ENCODE peak calls at places on chromosomes 2 and 18, in four cellular contexts. One of them, this sample, is unnamed.

GRCh38 chr2:156837635-156838034 is 401.5 kb downstream of the GPD2 start:
- DNase-seq in AG09319: no peak
- DNase-seq in CD8-positive, alpha-beta T cell: no peak
- DNase-seq in cardiac fibroblast: no peak
- DNase-seq in this sample: no peak

GRCh38 chr2:126449677-126450076 is 206.3 kb upstream of the GYPC start:
- DNase-seq in AG09319: no peak
- DNase-seq in CD8-positive, alpha-beta T cell: no peak
- DNase-seq in cardiac fibroblast: no peak
- DNase-seq in this sample: no peak

GRCh38 chr18:62760403-62760734 is 45.0 kb downstream of the PHLPP1 start:
- DNase-seq in AG09319: no peak
- DNase-seq in CD8-positive, alpha-beta T cell: no peak
- DNase-seq in cardiac fibroblast: no peak
- DNase-seq in this sample: no peak

GRCh38 chr18:24992491-24992890 is 359.5 kb downstream of the ZNF521 start:
- DNase-seq in AG09319: no peak
- DNase-seq in CD8-positive, alpha-beta T cell: no peak
- DNase-seq in cardiac fibroblast: no peak
- DNase-seq in this sample: no peak

GRCh38 chr2:234792566-234792965 is 159.3 kb upstream of the SH3BP4 start:
- DNase-seq in AG09319: no peak
- DNase-seq in CD8-positive, alpha-beta T cell: no peak
- DNase-seq in cardiac fibroblast: no peak
- DNase-seq in this sample: no peak

GRCh38 chr2:189709761-189710160 is 35.3 kb downstream of the ANKAR start:
- DNase-seq in AG09319: no peak
- DNase-seq in CD8-positive, alpha-beta T cell: no peak
- DNase-seq in cardiac fibroblast: no peak
- DNase-seq in this sample: no peak

GRCh38 chr2:174368691-174369090 is 26.8 kb upstream of the SCRN3 start:
- DNase-seq in AG09319: no peak
- DNase-seq in CD8-positive, alpha-beta T cell: no peak
- DNase-seq in cardiac fibroblast: no peak
- DNase-seq in this sample: no peak

GRCh38 chr18:45168883-45169585 is 446.2 kb upstream of the SLC14A2 start:
- DNase-seq in AG09319: peak
- DNase-seq in CD8-positive, alpha-beta T cell: no peak
- DNase-seq in cardiac fibroblast: peak
- DNase-seq in this sample: no peak

GRCh38 chr2:98157557-98157956 is 70.6 kb downstream of the VWA3B start:
- DNase-seq in AG09319: no peak
- DNase-seq in CD8-positive, alpha-beta T cell: no peak
- DNase-seq in cardiac fibroblast: no peak
- DNase-seq in this sample: no peak

GRCh38 chr2:130869441-130870160 is 32.9 kb downstream of the ARHGEF4 start:
- DNase-seq in AG09319: no peak
- DNase-seq in CD8-positive, alpha-beta T cell: no peak
- DNase-seq in cardiac fibroblast: peak
- DNase-seq in this sample: no peak

GRCh38 chr2:236945431-236946016 is 140.2 kb upstream of the COPS8 start:
- DNase-seq in AG09319: no peak
- DNase-seq in CD8-positive, alpha-beta T cell: peak
- DNase-seq in cardiac fibroblast: no peak
- DNase-seq in this sample: no peak

GRCh38 chr18:79679552-79680099 is at the start of gene CTDP1:
- DNase-seq in AG09319: peak
- DNase-seq in CD8-positive, alpha-beta T cell: peak
- DNase-seq in cardiac fibroblast: peak
- DNase-seq in this sample: peak

GRCh38 chr2:216516730-216517350 is 18.2 kb downstream of the RPL37A start:
- DNase-seq in AG09319: no peak
- DNase-seq in CD8-positive, alpha-beta T cell: no peak
- DNase-seq in cardiac fibroblast: peak
- DNase-seq in this sample: no peak

GRCh38 chr2:43107679-43108078 is 118.7 kb downstream of the ZFP36L2 start:
- DNase-seq in AG09319: no peak
- DNase-seq in CD8-positive, alpha-beta T cell: no peak
- DNase-seq in cardiac fibroblast: no peak
- DNase-seq in this sample: no peak

GRCh38 chr2:12177052-12177994 is 430.9 kb downstream of the LPIN1 start:
- DNase-seq in AG09319: peak
- DNase-seq in CD8-positive, alpha-beta T cell: peak
- DNase-seq in cardiac fibroblast: peak
- DNase-seq in this sample: no peak

GRCh38 chr2:60439219-60439974 is 114.1 kb downstream of the BCL11A start:
- DNase-seq in AG09319: no peak
- DNase-seq in CD8-positive, alpha-beta T cell: no peak
- DNase-seq in cardiac fibroblast: peak
- DNase-seq in this sample: peak

GRCh38 chr2:99953750-99954149 is 188.6 kb downstream of the AFF3 start:
- DNase-seq in AG09319: no peak
- DNase-seq in CD8-positive, alpha-beta T cell: no peak
- DNase-seq in cardiac fibroblast: no peak
- DNase-seq in this sample: no peak

GRCh38 chr2:207113403-207113802 is 52.3 kb downstream of the KLF7 start:
- DNase-seq in AG09319: no peak
- DNase-seq in CD8-positive, alpha-beta T cell: no peak
- DNase-seq in cardiac fibroblast: no peak
- DNase-seq in this sample: no peak

GRCh38 chr2:207481924-207482323 is 47.8 kb upstream of the CREB1 start:
- DNase-seq in AG09319: no peak
- DNase-seq in CD8-positive, alpha-beta T cell: no peak
- DNase-seq in cardiac fibroblast: no peak
- DNase-seq in this sample: no peak

GRCh38 chr2:181077128-181077709 is 96.8 kb downstream of the UBE2E3 start:
- DNase-seq in AG09319: no peak
- DNase-seq in CD8-positive, alpha-beta T cell: no peak
- DNase-seq in cardiac fibroblast: peak
- DNase-seq in this sample: no peak

GRCh38 chr2:82636411-82637020 is 1822.6 kb downstream of the SUCLG1 start:
- DNase-seq in AG09319: no peak
- DNase-seq in CD8-positive, alpha-beta T cell: no peak
- DNase-seq in cardiac fibroblast: peak
- DNase-seq in this sample: no peak

GRCh38 chr2:68940369-68940768 is 12.3 kb downstream of the GKN2 start:
- DNase-seq in AG09319: no peak
- DNase-seq in CD8-positive, alpha-beta T cell: no peak
- DNase-seq in cardiac fibroblast: no peak
- DNase-seq in this sample: no peak

GRCh38 chr2:240568678-240569522 is 616 bp downstream of the RNPEPL1 start:
- DNase-seq in AG09319: no peak
- DNase-seq in CD8-positive, alpha-beta T cell: peak
- DNase-seq in cardiac fibroblast: peak
- DNase-seq in this sample: peak

GRCh38 chr2:178227187-178227586 is 32.9 kb downstream of the OSBPL6 start:
- DNase-seq in AG09319: no peak
- DNase-seq in CD8-positive, alpha-beta T cell: no peak
- DNase-seq in cardiac fibroblast: no peak
- DNase-seq in this sample: no peak

GRCh38 chr2:105397959-105398521 is 811 bp downstream of the FHL2 start:
- DNase-seq in AG09319: no peak
- DNase-seq in CD8-positive, alpha-beta T cell: no peak
- DNase-seq in cardiac fibroblast: peak
- DNase-seq in this sample: no peak

GRCh38 chr18:5457467-5457957 is 86.3 kb downstream of the EPB41L3 start:
- DNase-seq in AG09319: no peak
- DNase-seq in CD8-positive, alpha-beta T cell: no peak
- DNase-seq in cardiac fibroblast: no peak
- DNase-seq in this sample: no peak

GRCh38 chr18:7619676-7620075 is 52.6 kb downstream of the PTPRM start:
- DNase-seq in AG09319: no peak
- DNase-seq in CD8-positive, alpha-beta T cell: no peak
- DNase-seq in cardiac fibroblast: peak
- DNase-seq in this sample: no peak

GRCh38 chr2:383888-384287 is 96.0 kb upstream of the ALKAL2 start:
- DNase-seq in AG09319: no peak
- DNase-seq in CD8-positive, alpha-beta T cell: no peak
- DNase-seq in cardiac fibroblast: no peak
- DNase-seq in this sample: no peak

GRCh38 chr18:58569490-58569911 is 59.4 kb downstream of the ALPK2 start:
- DNase-seq in AG09319: no peak
- DNase-seq in CD8-positive, alpha-beta T cell: no peak
- DNase-seq in cardiac fibroblast: no peak
- DNase-seq in this sample: no peak

GRCh38 chr2:101267671-101268656 is 15.3 kb downstream of the CNOT11 start:
- DNase-seq in AG09319: no peak
- DNase-seq in CD8-positive, alpha-beta T cell: no peak
- DNase-seq in cardiac fibroblast: no peak
- DNase-seq in this sample: no peak

GRCh38 chr2:77013932-77014331 is 508.2 kb downstream of the LRRTM4 start:
- DNase-seq in AG09319: no peak
- DNase-seq in CD8-positive, alpha-beta T cell: no peak
- DNase-seq in cardiac fibroblast: no peak
- DNase-seq in this sample: no peak

GRCh38 chr2:141362311-141362710 is 768.5 kb downstream of the LRP1B start:
- DNase-seq in AG09319: no peak
- DNase-seq in CD8-positive, alpha-beta T cell: no peak
- DNase-seq in cardiac fibroblast: no peak
- DNase-seq in this sample: no peak

GRCh38 chr2:48838029-48838428 is 82.5 kb upstream of the LHCGR start:
- DNase-seq in AG09319: no peak
- DNase-seq in CD8-positive, alpha-beta T cell: no peak
- DNase-seq in cardiac fibroblast: no peak
- DNase-seq in this sample: no peak

GRCh38 chr2:222862915-222863544 is 2.2 kb downstream of the ACSL3 start:
- DNase-seq in AG09319: no peak
- DNase-seq in CD8-positive, alpha-beta T cell: no peak
- DNase-seq in cardiac fibroblast: no peak
- DNase-seq in this sample: no peak

GRCh38 chr2:222859786-222860726 is 780 bp upstream of the ACSL3 start:
- DNase-seq in AG09319: no peak
- DNase-seq in CD8-positive, alpha-beta T cell: no peak
- DNase-seq in cardiac fibroblast: peak
- DNase-seq in this sample: no peak

GRCh38 chr2:222861411-222862067 is 703 bp downstream of the ACSL3 start:
- DNase-seq in AG09319: no peak
- DNase-seq in CD8-positive, alpha-beta T cell: peak
- DNase-seq in cardiac fibroblast: peak
- DNase-seq in this sample: no peak

GRCh38 chr2:222862068-222862914 is 1.5 kb downstream of the ACSL3 start:
- DNase-seq in AG09319: no peak
- DNase-seq in CD8-positive, alpha-beta T cell: no peak
- DNase-seq in cardiac fibroblast: peak
- DNase-seq in this sample: no peak

DNA sequence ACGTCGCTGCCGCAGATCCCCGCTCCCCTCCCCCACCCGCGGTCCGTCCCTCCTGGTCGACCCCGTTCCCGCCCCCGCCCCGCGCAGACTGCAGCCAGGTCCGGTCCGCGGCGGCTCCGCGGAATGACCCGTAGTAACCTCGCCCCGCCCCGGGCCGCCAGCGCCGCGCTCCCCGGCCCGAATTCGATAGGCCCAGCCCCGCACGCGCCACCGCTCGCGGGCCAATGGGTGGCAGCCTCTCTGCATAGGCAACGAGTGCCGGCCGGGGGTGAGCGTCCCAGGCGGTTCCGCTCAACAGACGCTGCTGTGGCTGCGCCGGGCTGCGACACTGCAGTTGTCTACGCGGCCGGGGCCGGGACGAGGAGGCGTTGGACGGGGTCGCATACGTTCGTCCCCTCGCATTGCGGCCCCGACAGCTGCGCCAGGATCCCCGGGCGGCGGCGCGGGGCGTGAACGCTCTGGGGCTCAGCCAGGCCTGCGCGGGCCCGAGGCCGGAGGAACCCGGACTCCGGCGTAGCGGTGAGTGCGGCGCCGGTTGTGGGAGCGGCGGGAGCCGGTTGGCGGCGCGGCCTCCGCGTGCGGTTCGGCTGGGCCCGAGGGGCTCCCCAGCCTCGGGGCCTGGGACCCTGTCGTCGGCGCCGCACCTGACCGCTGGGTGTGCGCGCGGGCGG is at the start of gene ACSL3:
- DNase-seq in AG09319: peak
- DNase-seq in CD8-positive, alpha-beta T cell: peak
- DNase-seq in cardiac fibroblast: peak
- DNase-seq in this sample: peak
- TF ChIP-seq CTCF in AG09319: no peak
- TF ChIP-seq CTCF in CD8-positive, alpha-beta T cell: no peak
- TF ChIP-seq CTCF in cardiac fibroblast: no peak
- TF ChIP-seq CTCF in this sample: no peak

GRCh38 chr2:27442282-27442980 is at the start of gene KRTCAP3:
- DNase-seq in AG09319: no peak
- DNase-seq in CD8-positive, alpha-beta T cell: peak
- DNase-seq in cardiac fibroblast: no peak
- DNase-seq in this sample: peak
- TF ChIP-seq CTCF in AG09319: no peak
- TF ChIP-seq CTCF in CD8-positive, alpha-beta T cell: no peak
- TF ChIP-seq CTCF in cardiac fibroblast: no peak
- TF ChIP-seq CTCF in this sample: no peak

GRCh38 chr2:55620123-55620779 is 2.8 kb upstream of the PPP4R3B start:
- DNase-seq in AG09319: no peak
- DNase-seq in CD8-positive, alpha-beta T cell: no peak
- DNase-seq in cardiac fibroblast: peak
- DNase-seq in this sample: no peak

GRCh38 chr2:55618025-55618648 is 715 bp upstream of the PPP4R3B start:
- DNase-seq in AG09319: no peak
- DNase-seq in CD8-positive, alpha-beta T cell: no peak
- DNase-seq in cardiac fibroblast: peak
- DNase-seq in this sample: no peak

GRCh38 chr2:55618649-55619055 is 1.2 kb upstream of the PPP4R3B start:
- DNase-seq in AG09319: peak
- DNase-seq in CD8-positive, alpha-beta T cell: peak
- DNase-seq in cardiac fibroblast: peak
- DNase-seq in this sample: peak

GRCh38 chr2:55617160-55618024 is at the start of gene PPP4R3B:
- DNase-seq in AG09319: peak
- DNase-seq in CD8-positive, alpha-beta T cell: peak
- DNase-seq in cardiac fibroblast: peak
- DNase-seq in this sample: peak

DNA sequence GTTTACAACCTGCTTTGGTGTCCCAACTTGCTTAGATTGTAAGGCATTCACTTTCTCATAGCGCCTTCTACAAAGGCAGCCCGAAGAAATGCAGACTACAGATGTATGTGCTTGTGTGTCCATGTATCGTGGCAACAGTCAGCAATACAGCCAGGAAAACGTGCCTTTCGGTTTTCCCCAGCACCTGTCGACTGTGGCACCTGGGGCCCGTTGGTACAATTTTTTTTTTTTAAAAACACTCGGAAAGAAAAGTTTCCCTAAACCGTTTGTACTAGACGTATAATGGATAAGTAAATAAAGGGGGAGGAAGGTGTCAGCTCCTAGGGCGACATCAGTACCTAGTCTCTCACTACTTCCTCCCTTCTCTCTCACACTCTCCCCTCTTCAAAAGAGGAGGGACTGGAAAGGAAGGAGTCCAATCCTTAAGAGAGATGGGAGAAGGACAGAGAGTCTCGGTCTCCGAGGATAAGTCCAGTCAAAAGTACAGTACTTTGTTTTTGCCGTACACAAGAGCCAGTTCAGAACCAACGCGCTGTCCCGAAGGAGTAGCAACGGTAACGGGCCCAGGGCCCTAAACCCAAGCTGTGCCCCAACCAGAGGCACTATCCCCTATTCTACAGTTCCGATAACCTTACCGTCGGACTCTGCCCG is 788 bp downstream of the PPP4R3B start:
- DNase-seq in AG09319: peak
- DNase-seq in CD8-positive, alpha-beta T cell: no peak
- DNase-seq in cardiac fibroblast: peak
- DNase-seq in this sample: no peak
- TF ChIP-seq CTCF in AG09319: no peak
- TF ChIP-seq CTCF in CD8-positive, alpha-beta T cell: no peak
- TF ChIP-seq CTCF in cardiac fibroblast: no peak
- TF ChIP-seq CTCF in this sample: no peak

GRCh38 chr2:104321141-104321799 is 532.6 kb upstream of the POU3F3 start:
- DNase-seq in AG09319: no peak
- DNase-seq in CD8-positive, alpha-beta T cell: no peak
- DNase-seq in cardiac fibroblast: no peak
- DNase-seq in this sample: no peak
- TF ChIP-seq CTCF in AG09319: no peak
- TF ChIP-seq CTCF in CD8-positive, alpha-beta T cell: no peak
- TF ChIP-seq CTCF in cardiac fibroblast: no peak
- TF ChIP-seq CTCF in this sample: no peak